ENCODE peak calls at places on chromosome 22, in seven cellular contexts. One of them, this sample, is unnamed. For H3K27me3, the result is how much of the 10 kb centered on the place peaks cover.

GRCh38 chr22:24153353-24153752 is 27.9 kb upstream of the SUSD2 start:
- DNase-seq in gastrocnemius medialis: no peak
- DNase-seq in heart right ventricle: no peak
- DNase-seq in adipocyte: no peak
- DNase-seq in spleen: peak
- DNase-seq in endothelial cell of umbilical vein: no peak
- DNase-seq in pancreas: no peak
- DNase-seq in this sample: no peak

GRCh38 chr22:41517172-41518047 is 26.9 kb downstream of the POLR3H start:
- DNase-seq in gastrocnemius medialis: peak
- DNase-seq in heart right ventricle: peak
- DNase-seq in adipocyte: peak
- DNase-seq in spleen: no peak
- DNase-seq in endothelial cell of umbilical vein: peak
- DNase-seq in pancreas: peak
- DNase-seq in this sample: peak

GRCh38 chr22:35582861-35583670 is 34.1 kb downstream of the MB start:
- DNase-seq in gastrocnemius medialis: no peak
- DNase-seq in heart right ventricle: peak
- DNase-seq in adipocyte: peak
- DNase-seq in spleen: peak
- DNase-seq in endothelial cell of umbilical vein: peak
- DNase-seq in pancreas: peak
- DNase-seq in this sample: peak

GRCh38 chr22:44968736-44969135 is 41.1 kb downstream of the PHF21B start:
- DNase-seq in gastrocnemius medialis: no peak
- DNase-seq in heart right ventricle: no peak
- DNase-seq in adipocyte: no peak
- DNase-seq in spleen: no peak
- DNase-seq in endothelial cell of umbilical vein: no peak
- DNase-seq in pancreas: no peak
- DNase-seq in this sample: no peak

GRCh38 chr22:44440224-44441160 is 57.5 kb downstream of the RTL6 start:
- DNase-seq in gastrocnemius medialis: no peak
- DNase-seq in heart right ventricle: no peak
- DNase-seq in adipocyte: no peak
- DNase-seq in spleen: peak
- DNase-seq in endothelial cell of umbilical vein: no peak
- DNase-seq in pancreas: peak
- DNase-seq in this sample: no peak

GRCh38 chr22:49090061-49090852 is 737.4 kb downstream of the BRD1 start:
- DNase-seq in gastrocnemius medialis: no peak
- DNase-seq in heart right ventricle: no peak
- DNase-seq in adipocyte: no peak
- DNase-seq in spleen: peak
- DNase-seq in endothelial cell of umbilical vein: no peak
- DNase-seq in pancreas: peak
- DNase-seq in this sample: no peak

GRCh38 chr22:47811971-47812370 is 1049.5 kb downstream of the TBC1D22A start:
- DNase-seq in gastrocnemius medialis: no peak
- DNase-seq in heart right ventricle: no peak
- DNase-seq in adipocyte: no peak
- DNase-seq in spleen: no peak
- DNase-seq in endothelial cell of umbilical vein: no peak
- DNase-seq in pancreas: no peak
- DNase-seq in this sample: no peak

GRCh38 chr22:44658371-44658953 is 43.5 kb upstream of the PRR5 start:
- DNase-seq in gastrocnemius medialis: peak
- DNase-seq in heart right ventricle: peak
- DNase-seq in adipocyte: peak
- DNase-seq in spleen: peak
- DNase-seq in endothelial cell of umbilical vein: peak
- DNase-seq in pancreas: no peak
- DNase-seq in this sample: no peak

GRCh38 chr22:44200855-44201550 is 20.3 kb downstream of the PARVG start:
- DNase-seq in gastrocnemius medialis: no peak
- DNase-seq in heart right ventricle: no peak
- DNase-seq in adipocyte: no peak
- DNase-seq in spleen: no peak
- DNase-seq in endothelial cell of umbilical vein: no peak
- DNase-seq in pancreas: peak
- DNase-seq in this sample: peak

GRCh38 chr22:48953830-48954229 is 873.8 kb downstream of the BRD1 start:
- DNase-seq in gastrocnemius medialis: no peak
- DNase-seq in heart right ventricle: no peak
- DNase-seq in adipocyte: no peak
- DNase-seq in spleen: peak
- DNase-seq in endothelial cell of umbilical vein: no peak
- DNase-seq in pancreas: peak
- DNase-seq in this sample: no peak

GRCh38 chr22:28560005-28560742 is 119.5 kb downstream of the TTC28 start:
- DNase-seq in gastrocnemius medialis: no peak
- DNase-seq in heart right ventricle: no peak
- DNase-seq in adipocyte: peak
- DNase-seq in spleen: no peak
- DNase-seq in endothelial cell of umbilical vein: peak
- DNase-seq in pancreas: no peak
- DNase-seq in this sample: no peak

GRCh38 chr22:27879923-27880322 is 39.1 kb downstream of the PITPNB start:
- DNase-seq in gastrocnemius medialis: no peak
- DNase-seq in heart right ventricle: no peak
- DNase-seq in adipocyte: peak
- DNase-seq in spleen: no peak
- DNase-seq in endothelial cell of umbilical vein: peak
- DNase-seq in pancreas: no peak
- DNase-seq in this sample: no peak

DNA sequence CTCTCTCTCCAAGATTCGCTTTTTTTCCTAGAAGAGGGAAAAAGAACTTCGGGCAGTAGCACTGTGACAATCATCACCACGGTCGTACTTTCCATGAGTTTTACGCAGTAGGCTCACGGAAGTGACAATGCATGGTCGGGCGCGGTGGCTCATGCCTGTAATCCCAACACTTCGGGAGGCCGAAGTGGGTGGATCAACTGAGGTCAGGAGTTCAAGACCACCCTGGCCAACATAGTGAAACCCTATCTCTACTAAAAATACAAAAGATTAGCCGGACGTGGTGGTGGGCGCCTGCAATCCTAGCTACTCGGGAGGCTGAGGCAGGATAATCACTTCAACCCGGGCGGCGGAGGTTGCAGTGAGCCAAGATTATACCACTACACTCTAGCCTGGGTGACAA is 23.4 kb downstream of the GRAP2 start:
- DNase-seq in gastrocnemius medialis: no peak
- DNase-seq in heart right ventricle: no peak
- DNase-seq in adipocyte: no peak
- DNase-seq in spleen: no peak
- DNase-seq in endothelial cell of umbilical vein: no peak
- DNase-seq in pancreas: no peak
- DNase-seq in this sample: no peak
- H3K27me3 ChIP-seq in gastrocnemius medialis: under half
- H3K27me3 ChIP-seq in heart right ventricle: under half
- H3K27me3 ChIP-seq in adipocyte: half or more
- H3K27me3 ChIP-seq in spleen: under half
- H3K27me3 ChIP-seq in endothelial cell of umbilical vein: under half
- H3K27me3 ChIP-seq in pancreas: under half
- H3K27me3 ChIP-seq in this sample: under half

GRCh38 chr22:19769393-19769715 is 8.8 kb downstream of the TBX1 start:
- DNase-seq in gastrocnemius medialis: no peak
- DNase-seq in heart right ventricle: no peak
- DNase-seq in adipocyte: no peak
- DNase-seq in spleen: peak
- DNase-seq in endothelial cell of umbilical vein: no peak
- DNase-seq in pancreas: no peak
- DNase-seq in this sample: no peak
- H3K27me3 ChIP-seq in gastrocnemius medialis: under half
- H3K27me3 ChIP-seq in heart right ventricle: half or more
- H3K27me3 ChIP-seq in adipocyte: half or more
- H3K27me3 ChIP-seq in spleen: half or more
- H3K27me3 ChIP-seq in endothelial cell of umbilical vein: under half
- H3K27me3 ChIP-seq in pancreas: under half
- H3K27me3 ChIP-seq in this sample: under half

DNA sequence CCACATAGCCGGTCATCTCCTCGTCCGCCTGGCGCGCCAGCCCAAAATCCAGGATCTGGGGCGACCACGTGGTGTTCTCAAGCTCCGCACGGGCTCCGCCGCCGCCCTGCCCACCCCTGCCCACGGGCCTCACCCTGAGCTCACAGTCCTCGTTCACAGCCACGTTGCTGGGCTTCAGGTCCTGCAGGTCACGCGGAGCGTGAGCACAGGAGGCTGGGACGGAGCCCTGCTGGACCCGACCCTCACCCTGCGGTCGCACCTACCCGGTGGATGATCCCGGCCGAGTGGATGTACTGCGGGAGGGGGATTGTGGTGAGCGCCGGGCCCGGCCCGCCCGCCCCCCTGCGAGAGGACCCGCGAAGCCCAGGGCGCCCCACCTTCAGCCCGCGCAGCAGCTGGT is 3.2 kb downstream of the MAPK11 start:
- DNase-seq in gastrocnemius medialis: no peak
- DNase-seq in heart right ventricle: no peak
- DNase-seq in adipocyte: no peak
- DNase-seq in spleen: no peak
- DNase-seq in endothelial cell of umbilical vein: no peak
- DNase-seq in pancreas: no peak
- DNase-seq in this sample: no peak
- H3K27me3 ChIP-seq in gastrocnemius medialis: under half
- H3K27me3 ChIP-seq in heart right ventricle: under half
- H3K27me3 ChIP-seq in adipocyte: under half
- H3K27me3 ChIP-seq in spleen: under half
- H3K27me3 ChIP-seq in endothelial cell of umbilical vein: under half
- H3K27me3 ChIP-seq in pancreas: under half
- H3K27me3 ChIP-seq in this sample: under half

GRCh38 chr22:22346401-22347107 is 102.0 kb downstream of the VPREB1 start:
- DNase-seq in gastrocnemius medialis: no peak
- DNase-seq in heart right ventricle: no peak
- DNase-seq in adipocyte: no peak
- DNase-seq in spleen: no peak
- DNase-seq in endothelial cell of umbilical vein: no peak
- DNase-seq in pancreas: no peak
- DNase-seq in this sample: no peak

GRCh38 chr22:22348815-22349454 is 104.3 kb downstream of the VPREB1 start:
- DNase-seq in gastrocnemius medialis: no peak
- DNase-seq in heart right ventricle: no peak
- DNase-seq in adipocyte: no peak
- DNase-seq in spleen: no peak
- DNase-seq in endothelial cell of umbilical vein: no peak
- DNase-seq in pancreas: no peak
- DNase-seq in this sample: no peak

GRCh38 chr22:22349455-22349836 is 104.9 kb downstream of the VPREB1 start:
- DNase-seq in gastrocnemius medialis: no peak
- DNase-seq in heart right ventricle: no peak
- DNase-seq in adipocyte: no peak
- DNase-seq in spleen: no peak
- DNase-seq in endothelial cell of umbilical vein: no peak
- DNase-seq in pancreas: no peak
- DNase-seq in this sample: no peak

GRCh38 chr22:22345781-22346180 is 101.2 kb downstream of the VPREB1 start:
- DNase-seq in gastrocnemius medialis: no peak
- DNase-seq in heart right ventricle: no peak
- DNase-seq in adipocyte: no peak
- DNase-seq in spleen: no peak
- DNase-seq in endothelial cell of umbilical vein: no peak
- DNase-seq in pancreas: no peak
- DNase-seq in this sample: no peak

DNA sequence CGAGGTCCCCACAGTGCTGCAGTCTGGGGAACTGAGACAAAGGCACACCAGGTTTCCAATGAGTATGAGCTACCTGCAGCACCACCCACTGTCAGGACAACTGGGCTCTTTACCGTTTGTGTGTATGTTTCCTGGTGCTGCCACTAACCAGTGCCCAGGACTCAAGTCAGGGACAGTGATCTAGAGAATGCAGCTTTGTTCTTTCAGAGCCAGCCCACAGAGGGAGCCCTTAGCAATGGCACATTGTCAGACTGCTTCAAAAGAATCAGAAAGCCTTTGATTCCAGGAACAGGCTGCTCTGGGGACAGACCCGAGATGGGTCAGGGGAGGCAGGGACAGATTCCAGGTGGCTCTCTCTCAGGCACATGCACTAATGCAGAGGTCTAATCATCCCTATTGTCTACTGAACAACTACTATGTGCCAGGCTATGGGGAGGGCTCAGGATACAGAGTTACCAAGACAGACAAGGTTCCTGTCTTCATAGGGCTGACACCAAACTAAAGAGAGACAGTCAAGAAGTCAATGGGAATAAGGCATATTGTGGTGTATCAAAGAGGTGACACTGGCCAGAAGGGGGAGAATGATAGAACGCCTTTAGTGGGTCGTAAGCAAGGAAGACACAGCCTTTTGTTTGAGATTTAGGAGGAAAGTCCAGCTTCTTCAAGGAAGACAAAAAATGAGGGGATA is 103.7 kb downstream of the VPREB1 start:
- DNase-seq in gastrocnemius medialis: no peak
- DNase-seq in heart right ventricle: no peak
- DNase-seq in adipocyte: no peak
- DNase-seq in spleen: no peak
- DNase-seq in endothelial cell of umbilical vein: no peak
- DNase-seq in pancreas: no peak
- DNase-seq in this sample: peak
- H3K27me3 ChIP-seq in gastrocnemius medialis: under half
- H3K27me3 ChIP-seq in heart right ventricle: under half
- H3K27me3 ChIP-seq in adipocyte: half or more
- H3K27me3 ChIP-seq in spleen: under half
- H3K27me3 ChIP-seq in endothelial cell of umbilical vein: under half
- H3K27me3 ChIP-seq in pancreas: under half
- H3K27me3 ChIP-seq in this sample: under half

GRCh38 chr22:39662677-39663034 is 92.1 kb downstream of the CACNA1I start:
- DNase-seq in gastrocnemius medialis: no peak
- DNase-seq in heart right ventricle: no peak
- DNase-seq in adipocyte: no peak
- DNase-seq in spleen: no peak
- DNase-seq in endothelial cell of umbilical vein: no peak
- DNase-seq in pancreas: no peak
- DNase-seq in this sample: no peak

GRCh38 chr22:39658806-39659463 is 88.4 kb downstream of the CACNA1I start:
- DNase-seq in gastrocnemius medialis: no peak
- DNase-seq in heart right ventricle: no peak
- DNase-seq in adipocyte: no peak
- DNase-seq in spleen: no peak
- DNase-seq in endothelial cell of umbilical vein: no peak
- DNase-seq in pancreas: no peak
- DNase-seq in this sample: no peak

GRCh38 chr22:39661842-39662676 is 91.5 kb downstream of the CACNA1I start:
- DNase-seq in gastrocnemius medialis: no peak
- DNase-seq in heart right ventricle: no peak
- DNase-seq in adipocyte: no peak
- DNase-seq in spleen: peak
- DNase-seq in endothelial cell of umbilical vein: no peak
- DNase-seq in pancreas: peak
- DNase-seq in this sample: peak

GRCh38 chr22:39663751-39664150 is 93.2 kb downstream of the CACNA1I start:
- DNase-seq in gastrocnemius medialis: no peak
- DNase-seq in heart right ventricle: no peak
- DNase-seq in adipocyte: no peak
- DNase-seq in spleen: no peak
- DNase-seq in endothelial cell of umbilical vein: no peak
- DNase-seq in pancreas: no peak
- DNase-seq in this sample: no peak

DNA sequence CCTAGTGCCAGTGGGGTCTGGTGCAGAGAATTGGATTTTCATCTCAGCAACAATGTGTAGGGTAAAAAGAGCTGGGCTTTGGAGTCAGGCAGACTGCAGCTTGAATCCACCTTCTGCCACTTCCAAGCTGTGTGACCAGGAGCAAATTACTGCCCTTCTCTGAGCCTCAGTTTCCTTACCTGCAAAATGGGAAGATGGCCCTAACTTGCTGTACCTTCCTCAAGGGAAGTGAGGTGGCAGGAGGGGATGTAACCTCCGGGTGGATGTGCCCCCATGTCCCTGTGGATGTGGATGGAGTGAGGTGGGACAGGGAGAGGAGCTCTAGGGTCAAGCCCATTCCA is 90.9 kb downstream of the CACNA1I start:
- DNase-seq in gastrocnemius medialis: no peak
- DNase-seq in heart right ventricle: no peak
- DNase-seq in adipocyte: no peak
- DNase-seq in spleen: no peak
- DNase-seq in endothelial cell of umbilical vein: no peak
- DNase-seq in pancreas: no peak
- DNase-seq in this sample: no peak
- H3K27me3 ChIP-seq in gastrocnemius medialis: half or more
- H3K27me3 ChIP-seq in heart right ventricle: half or more
- H3K27me3 ChIP-seq in adipocyte: half or more
- H3K27me3 ChIP-seq in spleen: under half
- H3K27me3 ChIP-seq in endothelial cell of umbilical vein: under half
- H3K27me3 ChIP-seq in pancreas: under half
- H3K27me3 ChIP-seq in this sample: under half